ENCODE peak calls at places on chromosomes 6 and 20, in nine cellular contexts. S is foreskin keratinocyte; A is CD4-positive, CD25-positive, alpha-beta regulatory T cell; C is astrocyte of the spinal cord; M is stimulated activated CD4-positive, alpha-beta T cell treated with anti-CD3 and anti-CD28 coated beads, Interleukin-2, amount 100 ng/mL, for 48 hours; D is HT1080; X is occipital lobe; G is cardiac septum; F is right cardiac atrium. B is an unnamed sample.

GRCh38 chr20:64053841-64054661 is 4.6 kb upstream of the SOX18 start:
- DNase-seq in S (peak; percentile 25), C (peak; percentile 23), X (no peak), D (peak; percentile 54), F (peak; percentile 90), G (peak; percentile 88), A (no peak), M (no peak), B (peak; percentile 41)

GRCh38 chr6:158040804-158041347 is 59.2 kb downstream of the SYNJ2 start:
- DNase-seq in F (peak; percentile 36), X (no peak), G (peak; percentile 51), C (no peak), A (no peak), M (no peak), D (no peak), S (no peak), B (no peak)

GRCh38 chr6:38617856-38618255 is 21.9 kb downstream of the BTBD9 start:
- DNase-seq in D (no peak), M (no peak), A (no peak), C (peak; percentile 19), G (no peak), F (no peak), X (no peak), S (no peak), B (no peak)

GRCh38 chr20:63856111-63856511 is 5.2 kb upstream of the ABHD16B start:
- DNase-seq in A (no peak), C (no peak), D (no peak), M (no peak), S (no peak), G (no peak), F (no peak), X (no peak), B (no peak)

GRCh38 chr6:110575910-110576463 is 99.6 kb upstream of the SLC22A16 start:
- DNase-seq in F (no peak), D (no peak), S (no peak), G (no peak), M (no peak), A (no peak), C (no peak), X (no peak), B (no peak)

GRCh38 chr6:152052061-152052460 is 244.6 kb downstream of the ESR1 start:
- DNase-seq in D (no peak), S (no peak), A (no peak), C (no peak), G (no peak), F (no peak), X (no peak), M (no peak), B (no peak)

GRCh38 chr6:16496210-16496609 is 257.8 kb downstream of the GMPR start:
- DNase-seq in S (no peak), C (no peak), X (no peak), M (no peak), F (no peak), D (no peak), G (no peak), A (no peak), B (no peak)

GRCh38 chr20:34390769-34391447 is 27.8 kb downstream of the ITCH start:
- DNase-seq in F (no peak), X (peak; percentile 2), S (peak; percentile 89), G (no peak), C (peak; percentile 86), D (peak; percentile 98), A (no peak), M (peak; percentile 37), B (peak; percentile 94)

GRCh38 chr6:92777146-92777740 is 642.1 kb downstream of the EPHA7 start:
- DNase-seq in X (no peak), G (no peak), M (no peak), F (no peak), C (peak; percentile 53), D (peak; percentile 10), S (peak; percentile 25), A (no peak), B (no peak)

GRCh38 chr6:80196914-80197313 is 90.4 kb downstream of the BCKDHB start:
- DNase-seq in S (no peak), C (no peak), M (no peak), X (no peak), A (no peak), F (no peak), G (no peak), D (no peak), B (no peak)

GRCh38 chr6:73898599-73898998 is 202.6 kb downstream of the CD109 start:
- DNase-seq in M (no peak), F (no peak), D (peak; percentile 21), A (no peak), C (no peak), G (no peak), S (peak; percentile 8), X (no peak), B (no peak)

GRCh38 chr6:22880686-22881433 is 311.5 kb downstream of the HDGFL1 start:
- DNase-seq in A (no peak), S (peak; percentile 97), M (no peak), X (no peak), G (no peak), F (no peak), D (peak; percentile 93), C (peak; percentile 97), B (peak; percentile 97)

GRCh38 chr20:1798982-1799381 is 96.2 kb upstream of the SIRPA start:
- DNase-seq in A (no peak), X (no peak), M (no peak), D (no peak), S (no peak), C (no peak), G (no peak), F (no peak), B (no peak)

GRCh38 chr20:35144694-35145093 is 2.4 kb downstream of the EDEM2 start:
- DNase-seq in G (no peak), F (no peak), A (no peak), S (no peak), M (no peak), X (no peak), D (no peak), C (no peak), B (no peak)

GRCh38 chr6:6803180-6803978 is 214.9 kb downstream of the LY86 start:
- DNase-seq in S (peak; percentile 100), X (no peak), C (no peak), M (no peak), F (peak; percentile 54), G (peak; percentile 88), D (peak; percentile 18), A (no peak), B (no peak)

GRCh38 chr20:53157443-53158408 is 185.6 kb downstream of the TSHZ2 start:
- DNase-seq in F (peak; percentile 71), G (no peak), X (no peak), M (peak; percentile 41), A (peak; percentile 13), S (no peak), C (peak; percentile 31), D (peak; percentile 66), B (peak; percentile 21)

GRCh38 chr6:34130870-34131269 is 15.0 kb downstream of the GRM4 start:
- DNase-seq in D (no peak), C (no peak), G (no peak), A (no peak), F (no peak), M (no peak), S (no peak), X (no peak), B (no peak)

GRCh38 chr6:46628976-46629375 is 23.6 kb downstream of the CYP39A1 start:
- DNase-seq in G (no peak), X (no peak), D (no peak), A (no peak), C (no peak), M (no peak), F (no peak), S (no peak), B (no peak)

GRCh38 chr6:136609878-136610706 is 59.9 kb upstream of the MAP7 start:
- DNase-seq in G (no peak), M (no peak), C (peak; percentile 99), F (no peak), A (no peak), X (no peak), D (peak; percentile 100), S (peak; percentile 99), B (peak; percentile 96)

GRCh38 chr6:118565317-118565960 is 17.3 kb downstream of the PLN start:
- DNase-seq in X (no peak), A (peak; percentile 72), G (no peak), C (no peak), M (no peak), F (no peak), D (no peak), S (peak; percentile 53), B (peak; percentile 36)

GRCh38 chr6:155309150-155309549 is 5.1 kb downstream of the TFB1M start:
- DNase-seq in D (no peak), X (no peak), C (no peak), S (peak; percentile 15), A (no peak), F (no peak), M (no peak), G (no peak), B (no peak)

GRCh38 chr6:137282253-137282652 is 63.1 kb upstream of the IFNGR1 start:
- DNase-seq in S (no peak), X (no peak), A (no peak), M (no peak), F (no peak), D (no peak), C (no peak), G (no peak), B (no peak)

B was measured in RCC 7860.